ENCODE peak calls at places on chromosome 11, in five cellular contexts. O is adrenal gland, S is RWPE2, P is HCT116, D is body of pancreas. E is an unnamed sample.

GRCh38 chr11:68145120-68145866 is 24.1 kb upstream of the CHKA start:
- DNase-seq in D (peak; percentile 88), O (peak; percentile 67), P (no peak), S (peak; percentile 41), E (no peak)

GRCh38 chr11:116535120-116535519 is 237.7 kb downstream of the BUD13 start:
- DNase-seq in P (no peak), S (no peak), D (no peak), O (no peak), E (no peak)

GRCh38 chr11:128503231-128503991 is 83.9 kb downstream of the ETS1 start:
- DNase-seq in D (no peak), S (no peak), P (no peak), O (no peak), E (no peak)

GRCh38 chr11:64290352-64290751 is 750 bp upstream of the KCNK4 start:
- DNase-seq in S (no peak), P (no peak), D (no peak), O (no peak), E (no peak)

GRCh38 chr11:44726278-44727113 is at the start of gene TSPAN18:
- DNase-seq in S (no peak), O (peak; percentile 48), P (no peak), D (no peak), E (peak; percentile 60)

GRCh38 chr11:17927643-17928343 is 85.1 kb downstream of the SERGEF start:
- DNase-seq in D (no peak), O (no peak), P (no peak), S (no peak), E (no peak)

GRCh38 chr11:94125408-94126120 is 3.1 kb upstream of the PANX1 start:
- DNase-seq in S (no peak), D (no peak), P (no peak), O (no peak), E (no peak)

GRCh38 chr11:996681-997080 is 39.8 kb downstream of the MUC6 start:
- DNase-seq in S (no peak), O (no peak), P (no peak), D (no peak), E (no peak)

GRCh38 chr11:57982763-57983162 is 40.9 kb upstream of the OR9Q1 start:
- DNase-seq in D (no peak), O (no peak), S (no peak), P (no peak), E (peak; percentile 51)

GRCh38 chr11:112583246-112583893 is 322.7 kb upstream of the PLET1 start:
- DNase-seq in O (no peak), S (no peak), D (no peak), P (no peak), E (peak; percentile 7)

GRCh38 chr11:103257360-103257759 is 148.1 kb downstream of the DYNC2H1 start:
- DNase-seq in P (peak; percentile 35), S (no peak), D (no peak), O (no peak), E (peak; percentile 9)

GRCh38 chr11:120208777-120209176 is 2.1 kb upstream of the OAF start:
- DNase-seq in O (peak; percentile 73), D (peak; percentile 74), P (no peak), S (no peak), E (no peak)

GRCh38 chr11:78216021-78216420 is 27.3 kb downstream of the USP35 start:
- DNase-seq in D (no peak), S (no peak), P (no peak), O (no peak), E (no peak)

GRCh38 chr11:45769960-45770359 is 35.0 kb upstream of the SLC35C1 start:
- DNase-seq in P (no peak), S (no peak), O (no peak), D (no peak), E (no peak)

GRCh38 chr11:111939836-111940604 is 2.9 kb downstream of the DIXDC1 start:
- DNase-seq in P (no peak), S (no peak), O (no peak), D (no peak), E (no peak)

GRCh38 chr11:102407901-102408300 is 44.7 kb downstream of the TMEM123 start:
- DNase-seq in O (no peak), P (no peak), S (no peak), D (no peak), E (no peak)

GRCh38 chr11:13384837-13385417 is 78.1 kb downstream of the BTBD10 start:
- DNase-seq in S (no peak), P (peak; percentile 23), O (no peak), D (peak; percentile 25), E (peak; percentile 38)

GRCh38 chr11:1297011-1297575 is 12.3 kb downstream of the TOLLIP start:
- DNase-seq in D (peak; percentile 39), O (peak; percentile 13), S (peak; percentile 34), P (no peak), E (no peak)

GRCh38 chr11:43944761-43945311 is 2.4 kb downstream of the C11orf96 start:
- DNase-seq in D (peak; percentile 63), P (no peak), O (peak; percentile 89), S (peak; percentile 67), E (peak; percentile 78)

GRCh38 chr11:92711913-92712312 is 257.5 kb upstream of the MTNR1B start:
- DNase-seq in O (no peak), D (no peak), S (no peak), P (no peak), E (no peak)

GRCh38 chr11:9639099-9639498 is 24.8 kb upstream of the SWAP70 start:
- DNase-seq in S (no peak), O (no peak), D (peak; percentile 25), P (no peak), E (no peak)

GRCh38 chr11:62588966-62589637 is 2.2 kb downstream of the TUT1 start:
- DNase-seq in D (no peak), O (no peak), S (no peak), P (no peak), E (no peak)

GRCh38 chr11:70592641-70593165 is 194.4 kb downstream of the CTTN start:
- DNase-seq in D (no peak), S (no peak), P (no peak), O (no peak), E (no peak)

GRCh38 chr11:70593446-70593983 is 195.2 kb downstream of the CTTN start:
- DNase-seq in D (no peak), O (no peak), P (no peak), S (no peak), E (no peak)

GRCh38 chr11:70587095-70587389 is 188.7 kb downstream of the CTTN start:
- DNase-seq in O (no peak), D (no peak), S (peak; percentile 62), P (no peak), E (no peak)

GRCh38 chr11:70594031-70594430 is 195.7 kb downstream of the CTTN start:
- DNase-seq in S (no peak), D (no peak), O (no peak), P (no peak), E (no peak)

DNA sequence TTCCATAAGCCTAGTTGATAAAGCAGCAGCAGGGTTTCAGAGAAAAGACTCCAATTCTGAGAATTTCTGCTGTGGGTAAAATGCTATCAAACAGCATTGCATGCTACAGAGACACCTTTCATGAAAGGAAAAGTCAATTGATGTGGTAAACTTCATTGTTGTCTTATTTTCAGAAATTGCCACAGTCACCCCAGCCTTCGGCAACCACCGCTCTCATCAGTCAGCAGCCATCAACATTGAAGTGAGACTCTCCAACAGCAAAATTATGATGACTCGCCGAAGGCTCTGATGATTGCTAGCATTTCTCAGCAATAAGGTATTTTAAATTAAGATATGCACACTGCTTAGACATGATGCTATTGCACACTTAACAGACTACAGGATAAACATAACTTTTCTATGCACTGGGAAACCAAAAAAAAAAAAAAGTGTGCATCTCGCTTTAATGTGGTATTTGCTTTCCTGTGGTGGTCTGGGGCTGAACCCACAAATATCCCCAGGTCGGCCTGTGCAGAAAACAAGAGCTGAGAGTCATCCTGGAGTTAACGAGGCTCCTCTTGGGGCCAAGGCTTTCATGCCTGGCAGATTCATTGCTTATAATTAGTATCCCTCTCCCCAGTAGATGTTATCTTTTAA is 192.1 kb downstream of the CTTN start:
- DNase-seq in S (no peak), P (no peak), O (no peak), D (no peak), E (no peak)
- H3K9me3 ChIP-seq in S (no peaks in the 10 kb centered on the region), P (no peaks in the 10 kb centered on the region), O (no peaks in the 10 kb centered on the region), D (no peaks in the 10 kb centered on the region), E (no peaks in the 10 kb centered on the region)

GRCh38 chr11:65417702-65418430 is 4.7 kb upstream of the NEAT1 start:
- DNase-seq in O (peak; percentile 56), S (peak; percentile 53), D (peak; percentile 59), P (no peak), E (no peak)

GRCh38 chr11:65414776-65415498 is 7.7 kb upstream of the NEAT1 start:
- DNase-seq in D (peak; percentile 12), P (no peak), O (no peak), S (peak; percentile 20), E (no peak)

GRCh38 chr11:65417221-65417701 is 5.3 kb upstream of the NEAT1 start:
- DNase-seq in D (peak; percentile 61), S (peak; percentile 56), O (peak; percentile 68), P (no peak), E (no peak)

GRCh38 chr11:65415499-65416340 is 6.9 kb upstream of the NEAT1 start:
- DNase-seq in P (no peak), D (peak; percentile 13), S (peak; percentile 57), O (peak; percentile 29), E (no peak)

DNA sequence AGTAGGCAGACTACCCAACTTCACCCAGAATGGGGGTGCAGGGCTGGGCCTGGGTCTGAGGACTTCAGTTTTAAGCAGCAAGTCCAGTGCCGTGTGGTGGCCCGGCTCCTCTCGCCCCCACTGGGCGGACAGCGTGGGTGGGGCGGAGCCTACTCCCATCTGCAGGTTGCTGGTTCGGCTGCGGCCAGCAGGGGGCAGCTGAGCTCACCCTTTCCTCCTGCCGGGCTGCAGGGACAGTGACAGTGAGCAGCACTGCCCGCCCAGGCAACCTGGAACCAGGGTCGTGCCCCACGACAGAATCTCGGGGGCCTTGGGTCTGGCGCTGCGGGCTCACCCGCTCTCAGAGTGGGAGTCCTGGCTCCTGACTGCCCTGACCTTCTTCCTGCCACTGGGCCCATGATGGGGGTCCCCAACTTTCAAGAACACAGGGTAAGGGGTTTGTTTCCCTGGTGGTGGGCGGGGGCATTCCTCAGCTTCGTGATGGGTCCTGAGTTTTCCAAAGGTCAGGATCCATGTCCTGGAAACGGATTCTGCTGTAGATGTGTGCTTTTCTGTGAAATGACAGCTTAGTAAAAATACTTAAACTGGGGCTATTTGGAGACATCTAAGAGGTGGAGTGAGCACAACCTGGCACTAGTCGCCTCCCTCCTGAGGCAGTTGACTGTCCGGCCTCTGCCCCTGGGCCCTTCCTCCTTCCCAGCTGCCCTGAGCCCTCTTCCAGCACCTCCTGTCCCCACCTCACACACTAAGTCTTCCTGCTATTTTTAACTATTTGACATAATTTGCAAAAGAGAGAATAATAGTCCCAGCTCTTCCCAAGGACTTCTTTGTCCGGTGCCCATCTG is 6.0 kb upstream of the NEAT1 start:
- DNase-seq in O (peak; percentile 94), D (peak; percentile 92), S (peak; percentile 77), P (peak; percentile 54), E (peak; percentile 82)
- H3K9me3 ChIP-seq in O (no peaks in the 10 kb centered on the region), D (no peaks in the 10 kb centered on the region), S (no peaks in the 10 kb centered on the region), P (no peaks in the 10 kb centered on the region), E (no peaks in the 10 kb centered on the region)

GRCh38 chr11:132715041-132715440 is 817.3 kb downstream of the OPCML start:
- DNase-seq in P (no peak), D (no peak), S (no peak), O (no peak), E (no peak)
- H3K9me3 ChIP-seq in P (no peaks in the 10 kb centered on the region), D (no peaks in the 10 kb centered on the region), S (no peaks in the 10 kb centered on the region), O (no peaks in the 10 kb centered on the region), E (no peaks in the 10 kb centered on the region)

GRCh38 chr11:56842829-56843794 is 94.6 kb upstream of the OR9G4 start:
- DNase-seq in O (no peak), D (no peak), P (no peak), S (no peak), E (no peak)
- H3K9me3 ChIP-seq in O (no peaks in the 10 kb centered on the region), D (no peaks in the 10 kb centered on the region), P (no peaks in the 10 kb centered on the region), S (no peaks in the 10 kb centered on the region), E (no peaks in the 10 kb centered on the region)

GRCh38 chr11:41522899-41523672 is 63.6 kb upstream of the LRRC4C start:
- DNase-seq in D (no peak), S (no peak), O (no peak), P (no peak), E (peak; percentile 2)
- H3K9me3 ChIP-seq in D (no peaks in the 10 kb centered on the region), S (no peaks in the 10 kb centered on the region), O (no peaks in the 10 kb centered on the region), P (no peaks in the 10 kb centered on the region), E (no peaks in the 10 kb centered on the region)

E was measured in SJCRH30.